ENCODE peak calls at places on chromosomes 12 and 14, in five cellular contexts. Y is K562, Q is GM12878, L is IMR-90, J is A549. O is an unnamed sample.

GRCh38 chr12:107329569-107330324 is 236.4 kb upstream of the CRY1 start:
- DNase-seq in Y (no peak), Q (no peak), L (peak; percentile 43), J (no peak), O (no peak)

GRCh38 chr14:93295541-93296220 is 37.2 kb downstream of the BTBD7 start:
- DNase-seq in Y (no peak), Q (no peak), L (no peak), J (no peak), O (peak; percentile 12)

GRCh38 chr14:94145902-94146527 is 16.6 kb upstream of the IFI27L2 start:
- DNase-seq in Y (no peak), Q (no peak), L (no peak), J (no peak), O (no peak)

GRCh38 chr12:120944645-120945217 is 33.6 kb upstream of the HNF1A start:
- DNase-seq in Y (peak; percentile 60), Q (no peak), L (peak; percentile 18), J (peak; percentile 70), O (peak; percentile 71)

GRCh38 chr14:24943024-24943423 is 106.9 kb downstream of the STXBP6 start:
- DNase-seq in Y (no peak), Q (no peak), L (no peak), J (no peak), O (no peak)

GRCh38 chr14:64715146-64715627 is 11.0 kb downstream of the PLEKHG3 start:
- DNase-seq in Y (no peak), Q (no peak), L (no peak), J (no peak), O (no peak)

GRCh38 chr12:46677749-46678148 is 148.0 kb downstream of the SLC38A4 start:
- DNase-seq in Y (no peak), Q (no peak), L (peak; percentile 55), J (peak; percentile 70), O (peak; percentile 9)

GRCh38 chr12:24553259-24553658 is 395.6 kb downstream of the BCAT1 start:
- DNase-seq in Y (no peak), Q (no peak), L (no peak), J (no peak), O (no peak)

GRCh38 chr14:88352299-88353097 is 29.4 kb upstream of the KCNK10 start:
- DNase-seq in Y (no peak), Q (no peak), L (peak; percentile 11), J (no peak), O (no peak)

GRCh38 chr14:91185721-91186120 is 58.8 kb downstream of the GPR68 start:
- DNase-seq in Y (no peak), Q (no peak), L (peak; percentile 51), J (no peak), O (peak; percentile 30)

GRCh38 chr12:120628919-120629318 is 11.5 kb upstream of the CABP1 start:
- DNase-seq in Y (no peak), Q (no peak), L (no peak), J (peak; percentile 41), O (peak; percentile 67)

GRCh38 chr12:124413401-124413800 is 118.5 kb downstream of the RFLNA start:
- DNase-seq in Y (no peak), Q (no peak), L (no peak), J (no peak), O (peak; percentile 80)

GRCh38 chr14:76917759-76918175 is 91.6 kb downstream of the LRRC74A start:
- DNase-seq in Y (no peak), Q (no peak), L (no peak), J (no peak), O (no peak)

GRCh38 chr12:127178463-127178862 is 1088.5 kb upstream of the TMEM132C start:
- DNase-seq in Y (no peak), Q (no peak), L (no peak), J (no peak), O (peak; percentile 16)

GRCh38 chr14:93725002-93725582 is 63.2 kb downstream of the PRIMA1 start:
- DNase-seq in Y (no peak), Q (no peak), L (no peak), J (no peak), O (no peak)

DNA sequence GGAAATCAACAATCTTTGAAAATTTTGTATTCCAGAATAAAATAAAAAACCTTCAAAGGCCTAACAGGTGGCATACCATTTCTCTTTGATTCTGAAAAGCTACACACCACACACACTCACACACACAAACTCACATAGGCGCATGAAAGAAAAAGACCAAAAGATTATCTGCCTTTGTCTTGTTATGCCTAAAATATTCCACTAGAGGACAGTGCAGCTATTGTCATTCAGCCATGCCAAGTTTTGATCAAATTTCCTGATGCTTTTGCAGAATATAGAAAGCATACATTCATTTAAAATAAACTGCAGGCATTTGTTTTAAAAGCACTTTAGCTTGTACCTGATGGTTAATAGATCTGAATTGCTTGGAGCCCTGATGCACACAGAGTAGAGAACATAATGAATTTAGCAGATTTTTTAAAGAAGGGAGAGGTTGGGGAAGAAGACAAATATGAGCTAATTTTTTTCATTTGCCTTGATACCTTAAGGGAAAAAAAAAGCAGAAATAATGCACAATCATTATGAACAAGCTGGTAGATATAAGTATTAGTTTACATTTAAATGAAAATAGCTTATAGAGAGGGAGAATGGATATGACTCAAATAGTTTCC is 1766.9 kb upstream of the SEL1L start:
- DNase-seq in Y (no peak), Q (no peak), L (peak; percentile 52), J (peak; percentile 19), O (peak; percentile 12)
- TF ChIP-seq RCOR1 in Y (no peak), Q (no peak), L (no peak), J (no peak), O (no peak)

GRCh38 chr12:34302131-34302885 is 280.0 kb downstream of the ALG10 start:
- DNase-seq in Y (no peak), Q (no peak), L (no peak), J (no peak), O (no peak)
- TF ChIP-seq RAD21 in Y (no peak), Q (no peak), L (no peak), J (no peak), O (no peak)

DNA sequence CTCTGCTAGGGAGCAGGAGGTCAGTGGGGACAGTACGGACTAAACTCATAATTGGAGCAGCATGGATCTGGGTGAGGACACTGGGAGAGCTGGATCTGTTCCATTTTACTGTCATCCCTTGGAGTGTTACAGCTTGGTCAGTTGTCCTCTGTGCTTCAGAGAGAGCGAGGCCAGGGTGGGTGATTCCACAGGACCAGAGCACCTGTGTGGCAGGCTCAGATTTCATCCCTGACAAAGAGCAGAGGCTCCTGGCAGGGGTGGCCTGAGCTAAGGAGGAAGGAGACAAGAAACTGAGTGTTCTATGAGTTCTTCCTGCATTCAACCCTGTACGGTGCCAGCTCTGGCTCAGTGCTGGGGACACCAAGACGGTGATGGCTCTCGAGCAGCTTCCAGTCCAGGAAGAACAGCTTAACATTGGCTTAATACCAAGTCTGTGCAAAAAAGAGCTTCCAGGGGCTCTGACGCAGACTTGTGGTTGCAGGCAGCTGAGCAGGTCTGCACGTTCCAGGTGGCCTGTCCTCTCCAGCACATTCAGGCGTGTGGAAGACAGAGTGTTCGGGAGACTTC is 8.4 kb upstream of the PGF start:
- DNase-seq in Y (no peak), Q (no peak), L (peak; percentile 76), J (no peak), O (no peak)
- TF ChIP-seq RCOR1 in Y (no peak), Q (no peak), L (no peak), J (no peak), O (no peak)

DNA sequence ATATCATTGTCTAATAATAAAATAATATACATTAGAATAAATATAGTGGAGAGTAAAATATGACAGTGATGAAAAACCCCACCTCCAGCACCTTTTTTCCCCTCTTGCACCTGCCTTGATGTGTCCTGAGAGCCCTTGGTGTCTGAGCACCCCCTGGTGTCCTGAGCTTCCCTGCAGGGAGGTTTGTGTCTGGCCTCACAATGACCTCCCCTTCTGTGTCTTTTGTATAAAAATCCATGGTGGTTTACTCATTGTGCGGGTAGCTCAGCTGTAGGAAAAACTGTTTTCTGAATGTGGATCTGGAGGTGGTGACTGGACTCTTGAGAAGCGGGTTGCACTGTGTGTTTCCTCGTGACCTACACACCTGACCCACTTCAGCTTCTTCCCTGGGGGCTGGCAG is 636.9 kb downstream of the TMEM121 start:
- DNase-seq in Y (no peak), Q (no peak), L (no peak), J (no peak), O (no peak)
- TF ChIP-seq RAD21 in Y (no peak), Q (no peak), L (no peak), J (no peak), O (no peak)

DNA sequence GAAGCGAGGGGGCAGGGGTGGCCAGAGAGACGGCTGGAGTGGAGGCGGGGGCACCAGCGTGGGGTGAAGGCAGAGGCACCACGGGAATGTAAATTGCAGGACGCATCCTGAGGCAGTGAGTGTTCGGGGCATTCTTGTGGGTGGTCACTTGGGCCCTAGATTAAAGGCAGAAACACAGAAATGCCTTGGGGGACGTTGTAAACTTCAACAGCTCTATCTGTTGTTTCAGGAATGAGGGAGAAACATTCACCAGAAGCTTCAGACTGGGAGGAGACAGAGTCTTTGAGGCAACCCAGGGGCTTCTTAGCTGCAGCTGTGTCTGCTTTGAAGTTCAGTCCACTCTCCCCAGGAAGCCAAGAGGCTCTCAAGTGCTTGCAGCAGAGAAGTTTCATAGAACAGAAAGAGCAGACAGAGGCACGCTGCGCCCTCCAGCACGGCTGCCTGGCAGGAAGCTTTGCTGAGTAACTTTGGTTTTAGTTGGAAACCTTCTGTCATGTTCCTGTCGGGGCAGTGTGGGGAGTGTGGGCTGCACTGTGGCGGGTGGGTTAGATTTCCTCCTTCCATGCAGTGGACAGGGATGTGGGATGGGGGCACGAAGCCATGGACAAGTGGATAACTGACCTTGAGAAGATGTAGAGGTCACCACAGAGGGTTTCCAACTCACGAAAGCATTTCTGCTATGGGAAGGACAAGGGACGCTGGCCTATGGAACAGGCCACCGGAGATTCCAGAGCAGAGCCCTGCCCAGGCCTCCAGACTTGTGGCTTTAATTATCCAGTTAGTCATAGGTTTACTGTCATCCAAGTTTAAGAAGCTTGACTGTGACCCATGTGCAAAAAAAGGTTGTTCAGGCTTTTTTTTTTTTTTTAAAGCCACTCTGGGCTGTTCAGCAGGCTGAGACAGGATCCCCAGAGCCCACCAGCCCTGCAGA is 107.6 kb downstream of the ARF6 start:
- DNase-seq in Y (no peak), Q (no peak), L (peak; percentile 84), J (peak; percentile 50), O (peak; percentile 58)
- TF ChIP-seq RCOR1 in Y (no peak), Q (no peak), L (no peak), J (no peak), O (no peak)